ENCODE peak calls at places on chromosomes 1 and 21, in seven cellular contexts. R is mesenchymal stem cell, Y is IMR-90, U is trophoblast cell, J is mesendoderm, G is H9, W is H1. Z is an unnamed sample.

GRCh38 chr1:84960371-84960770 is 36.5 kb downstream of the MCOLN2 start:
- DNase-seq in J (peak), U (peak), R (peak), Y (peak), W (no peak), G (no peak), Z (no peak)

GRCh38 chr1:239719642-239720258 is 333.4 kb downstream of the CHRM3 start:
- DNase-seq in Y (no peak), W (no peak), U (no peak), J (no peak), R (no peak), G (no peak), Z (no peak)

GRCh38 chr1:212973426-212973825 is 23.1 kb downstream of the VASH2 start:
- DNase-seq in G (peak), J (no peak), W (no peak), Y (no peak), U (no peak), R (no peak), Z (no peak)

GRCh38 chr1:81876901-81877750 is 76.4 kb downstream of the ADGRL2 start:
- DNase-seq in Y (peak), G (no peak), R (peak), J (no peak), W (no peak), U (no peak), Z (no peak)

GRCh38 chr1:11786168-11786567 is 19.6 kb downstream of the MTHFR start:
- DNase-seq in W (no peak), J (no peak), U (no peak), R (no peak), Y (no peak), G (no peak), Z (no peak)

GRCh38 chr1:182631058-182631677 is 27.0 kb upstream of the RGS16 start:
- DNase-seq in G (no peak), U (no peak), Y (no peak), W (no peak), J (no peak), R (no peak), Z (no peak)

GRCh38 chr1:213060836-213061235 is 9.8 kb downstream of the RPS6KC1 start:
- DNase-seq in U (peak), G (no peak), J (peak), Y (no peak), R (no peak), W (no peak), Z (no peak)

GRCh38 chr1:41931578-41931977 is 12.9 kb upstream of the HIVEP3 start:
- DNase-seq in W (no peak), G (no peak), J (no peak), R (no peak), U (no peak), Y (no peak), Z (no peak)

GRCh38 chr21:41564871-41565281 is 56.9 kb upstream of the TMPRSS2 start:
- DNase-seq in Y (no peak), J (no peak), R (peak), G (no peak), U (no peak), W (no peak), Z (no peak)

GRCh38 chr21:38712076-38712475 is 93.7 kb upstream of the ETS2 start:
- DNase-seq in U (no peak), R (peak), G (peak), W (no peak), J (peak), Y (peak), Z (no peak)

GRCh38 chr21:44952116-44952928 is 12.5 kb downstream of the SLX9 start:
- DNase-seq in U (no peak), G (no peak), W (no peak), R (no peak), Y (no peak), J (no peak), Z (no peak)

GRCh38 chr1:187853505-187853904 is 1024.8 kb downstream of the PLA2G4A start:
- DNase-seq in W (no peak), R (no peak), G (no peak), U (no peak), J (peak), Y (no peak), Z (no peak)

GRCh38 chr21:41470054-41470453 is 37.9 kb downstream of the TMPRSS2 start:
- DNase-seq in G (no peak), U (no peak), W (no peak), R (no peak), Y (no peak), J (no peak), Z (no peak)

GRCh38 chr1:36582066-36582755 is 99.5 kb upstream of the CSF3R start:
- DNase-seq in R (no peak), U (no peak), Y (no peak), G (no peak), W (peak), J (no peak), Z (no peak)

GRCh38 chr1:112957133-112957812 is 1.3 kb upstream of the SLC16A1 start:
- DNase-seq in Y (peak), J (peak), R (peak), G (peak), U (no peak), W (peak), Z (no peak)

DNA sequence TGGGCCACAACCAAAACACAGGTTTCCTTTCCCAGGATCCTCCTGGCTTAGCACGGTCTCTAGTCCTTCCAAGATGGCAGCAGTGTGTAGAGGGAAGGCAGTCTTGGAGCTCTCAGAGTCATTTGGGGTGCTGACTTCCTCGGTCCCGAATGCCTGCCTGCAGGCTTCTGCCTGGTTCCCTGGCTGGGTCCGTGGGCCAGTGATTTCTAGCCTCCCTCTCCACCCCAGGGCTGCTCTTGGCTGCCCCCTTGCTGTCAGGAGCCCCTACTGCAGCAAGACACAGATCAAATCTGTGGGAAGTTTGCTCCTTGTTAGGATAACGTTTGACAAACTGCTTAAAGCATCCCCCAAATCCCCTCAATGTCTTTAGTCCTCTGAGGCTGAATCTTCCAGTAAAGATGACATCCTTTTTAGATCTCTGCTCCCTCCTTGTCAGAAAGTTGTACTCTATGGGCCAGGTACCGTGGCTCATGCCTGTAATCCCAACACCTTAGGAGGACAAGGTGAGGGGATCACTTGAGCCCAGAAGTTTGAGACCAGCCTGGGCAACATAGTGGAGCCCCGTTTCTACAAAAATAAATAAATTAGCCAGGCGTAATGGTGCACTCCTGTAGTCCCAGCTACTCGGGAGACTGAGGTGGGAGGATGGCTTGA is 272.5 kb downstream of the RRAGC start:
- DNase-seq in R (no peak), J (peak), G (peak), U (peak), W (peak), Y (no peak), Z (peak)
- H3K23ac ChIP-seq in R (no peak), J (no peak), G (no peak), U (no peak), W (no peak), Y (no peak), Z (no peak)

DNA sequence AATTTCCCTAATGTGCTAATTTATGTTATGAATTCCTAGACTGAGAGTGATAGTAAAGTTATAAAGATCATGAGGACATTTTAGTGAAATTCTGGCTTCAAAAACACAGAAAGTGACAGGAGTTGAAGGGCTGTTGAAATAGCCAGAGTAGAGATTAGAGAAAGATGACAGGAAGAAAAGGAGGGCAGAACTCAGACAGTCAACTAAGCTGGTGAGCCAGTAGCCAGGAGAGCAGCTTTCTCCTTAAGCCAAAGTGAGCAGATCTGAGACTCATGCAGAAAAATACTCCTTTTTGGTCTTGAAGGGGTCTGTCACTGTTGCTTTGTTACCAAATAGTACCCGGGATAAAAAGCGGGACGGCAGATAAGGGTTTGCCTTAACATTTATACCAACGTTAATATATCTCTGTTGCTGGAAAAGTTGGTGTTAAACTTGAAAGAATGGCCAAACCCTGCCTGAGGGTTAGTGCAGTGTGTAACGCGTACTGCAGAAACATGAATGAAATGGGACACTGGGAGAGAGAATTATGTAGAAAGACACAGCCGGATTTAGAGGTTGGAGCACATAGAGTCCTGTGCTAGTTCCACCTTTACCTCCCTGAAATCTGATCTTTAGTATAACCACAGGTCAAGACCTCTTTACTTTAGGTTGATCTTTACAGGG is 12.8 kb downstream of the AHCYL1 start:
- DNase-seq in U (peak), R (no peak), W (no peak), Y (no peak), G (no peak), J (no peak), Z (no peak)
- H2BK120ac ChIP-seq in U (no peak), R (no peak), W (no peak), Y (no peak), G (no peak), J (no peak), Z (no peak)

GRCh38 chr1:65630855-65631254 is 161.8 kb upstream of the PDE4B start:
- DNase-seq in U (no peak), J (no peak), W (no peak), R (no peak), Y (peak), G (no peak), Z (no peak)
- H2AK5ac ChIP-seq in U (no peak), J (no peak), W (no peak), R (peak), Y (no peak), G (no peak), Z (no peak)

DNA sequence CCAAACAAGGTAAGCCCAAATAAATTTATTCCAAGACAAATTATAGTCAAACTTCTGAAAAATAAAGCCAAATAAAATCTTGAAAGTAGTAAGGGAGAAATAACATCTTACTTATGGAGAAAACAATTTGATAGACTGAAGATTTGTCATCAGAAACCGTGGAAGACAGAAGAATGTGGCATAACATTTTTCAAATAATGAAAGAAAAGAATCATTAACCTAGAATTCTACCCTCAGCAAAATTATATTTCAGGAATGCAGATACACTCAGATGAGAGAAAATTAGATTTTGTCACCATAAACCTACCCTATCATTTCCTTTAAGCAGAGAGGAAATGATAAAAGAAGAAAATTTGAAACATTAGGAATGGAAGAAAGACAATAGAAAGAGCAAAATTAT is 27.3 kb upstream of the PADI1 start:
- DNase-seq in Y (no peak), G (no peak), W (no peak), J (no peak), R (no peak), U (no peak), Z (no peak)
- H3K23ac ChIP-seq in Y (no peak), G (no peak), W (no peak), J (no peak), R (no peak), U (no peak), Z (no peak)

Z was measured in neuronal stem cell.